ENCODE peak calls at places on chromosomes 1 and 21, in seven cellular contexts. One of them, this sample, is unnamed.

GRCh38 chr1:161945306-161945705 is 78.4 kb downstream of the OLFML2B start:
- DNase-seq in skeletal muscle cell: no peak
- DNase-seq in A172: no peak
- DNase-seq in NCI-H69: no peak
- DNase-seq in T-helper 2 cell: no peak
- DNase-seq in activated T-helper 1 cell treated with anti-CD3 and anti-CD28 coated beads, Interleukin-2, amount 50 U/mL, for 16 hours: no peak
- DNase-seq in CD4-positive, alpha-beta memory T cell: no peak
- DNase-seq in this sample: no peak

GRCh38 chr1:210677533-210677932 is 348.8 kb downstream of the HHAT start:
- DNase-seq in skeletal muscle cell: no peak
- DNase-seq in A172: no peak
- DNase-seq in NCI-H69: no peak
- DNase-seq in T-helper 2 cell: no peak
- DNase-seq in activated T-helper 1 cell treated with anti-CD3 and anti-CD28 coated beads, Interleukin-2, amount 50 U/mL, for 16 hours: no peak
- DNase-seq in CD4-positive, alpha-beta memory T cell: no peak
- DNase-seq in this sample: no peak

GRCh38 chr1:15412488-15412800 is 2.8 kb downstream of the EFHD2 start:
- DNase-seq in skeletal muscle cell: no peak
- DNase-seq in A172: no peak
- DNase-seq in NCI-H69: no peak
- DNase-seq in T-helper 2 cell: no peak
- DNase-seq in activated T-helper 1 cell treated with anti-CD3 and anti-CD28 coated beads, Interleukin-2, amount 50 U/mL, for 16 hours: no peak
- DNase-seq in CD4-positive, alpha-beta memory T cell: no peak
- DNase-seq in this sample: no peak

GRCh38 chr1:212002536-212002935 is 32.8 kb downstream of the INTS7 start:
- DNase-seq in skeletal muscle cell: no peak
- DNase-seq in A172: no peak
- DNase-seq in NCI-H69: no peak
- DNase-seq in T-helper 2 cell: no peak
- DNase-seq in activated T-helper 1 cell treated with anti-CD3 and anti-CD28 coated beads, Interleukin-2, amount 50 U/mL, for 16 hours: no peak
- DNase-seq in CD4-positive, alpha-beta memory T cell: no peak
- DNase-seq in this sample: no peak

GRCh38 chr21:33022828-33023573 is 2.7 kb upstream of the OLIG2 start:
- DNase-seq in skeletal muscle cell: no peak
- DNase-seq in A172: no peak
- DNase-seq in NCI-H69: no peak
- DNase-seq in T-helper 2 cell: no peak
- DNase-seq in activated T-helper 1 cell treated with anti-CD3 and anti-CD28 coated beads, Interleukin-2, amount 50 U/mL, for 16 hours: no peak
- DNase-seq in CD4-positive, alpha-beta memory T cell: no peak
- DNase-seq in this sample: no peak

GRCh38 chr1:38208720-38209632 is 162.4 kb upstream of the POU3F1 start:
- DNase-seq in skeletal muscle cell: no peak
- DNase-seq in A172: no peak
- DNase-seq in NCI-H69: peak; percentile 87
- DNase-seq in T-helper 2 cell: no peak
- DNase-seq in activated T-helper 1 cell treated with anti-CD3 and anti-CD28 coated beads, Interleukin-2, amount 50 U/mL, for 16 hours: no peak
- DNase-seq in CD4-positive, alpha-beta memory T cell: no peak
- DNase-seq in this sample: no peak

GRCh38 chr1:1013922-1014617 is 773 bp downstream of the ISG15 start:
- DNase-seq in skeletal muscle cell: no peak
- DNase-seq in A172: no peak
- DNase-seq in NCI-H69: peak; percentile 36
- DNase-seq in T-helper 2 cell: no peak
- DNase-seq in activated T-helper 1 cell treated with anti-CD3 and anti-CD28 coated beads, Interleukin-2, amount 50 U/mL, for 16 hours: no peak
- DNase-seq in CD4-positive, alpha-beta memory T cell: no peak
- DNase-seq in this sample: no peak

GRCh38 chr1:19845166-19845954 is 30.3 kb upstream of the RNF186 start:
- DNase-seq in skeletal muscle cell: no peak
- DNase-seq in A172: no peak
- DNase-seq in NCI-H69: no peak
- DNase-seq in T-helper 2 cell: no peak
- DNase-seq in activated T-helper 1 cell treated with anti-CD3 and anti-CD28 coated beads, Interleukin-2, amount 50 U/mL, for 16 hours: no peak
- DNase-seq in CD4-positive, alpha-beta memory T cell: no peak
- DNase-seq in this sample: no peak

GRCh38 chr1:88088481-88088880 is 595.6 kb upstream of the PKN2 start:
- DNase-seq in skeletal muscle cell: no peak
- DNase-seq in A172: no peak
- DNase-seq in NCI-H69: no peak
- DNase-seq in T-helper 2 cell: no peak
- DNase-seq in activated T-helper 1 cell treated with anti-CD3 and anti-CD28 coated beads, Interleukin-2, amount 50 U/mL, for 16 hours: no peak
- DNase-seq in CD4-positive, alpha-beta memory T cell: no peak
- DNase-seq in this sample: no peak

GRCh38 chr1:29641921-29642320 is 405.6 kb downstream of the PTPRU start:
- DNase-seq in skeletal muscle cell: no peak
- DNase-seq in A172: no peak
- DNase-seq in NCI-H69: no peak
- DNase-seq in T-helper 2 cell: no peak
- DNase-seq in activated T-helper 1 cell treated with anti-CD3 and anti-CD28 coated beads, Interleukin-2, amount 50 U/mL, for 16 hours: no peak
- DNase-seq in CD4-positive, alpha-beta memory T cell: no peak
- DNase-seq in this sample: no peak

GRCh38 chr1:20172033-20172588 is 13.8 kb upstream of the UBXN10 start:
- DNase-seq in skeletal muscle cell: no peak
- DNase-seq in A172: no peak
- DNase-seq in NCI-H69: no peak
- DNase-seq in T-helper 2 cell: no peak
- DNase-seq in activated T-helper 1 cell treated with anti-CD3 and anti-CD28 coated beads, Interleukin-2, amount 50 U/mL, for 16 hours: no peak
- DNase-seq in CD4-positive, alpha-beta memory T cell: no peak
- DNase-seq in this sample: no peak

GRCh38 chr1:232950919-232951579 is 638 bp downstream of the NTPCR start:
- DNase-seq in skeletal muscle cell: no peak
- DNase-seq in A172: peak; percentile 24
- DNase-seq in NCI-H69: peak; percentile 71
- DNase-seq in T-helper 2 cell: no peak
- DNase-seq in activated T-helper 1 cell treated with anti-CD3 and anti-CD28 coated beads, Interleukin-2, amount 50 U/mL, for 16 hours: no peak
- DNase-seq in CD4-positive, alpha-beta memory T cell: peak; percentile 6
- DNase-seq in this sample: no peak

GRCh38 chr1:21082078-21082477 is 94.6 kb downstream of the EIF4G3 start:
- DNase-seq in skeletal muscle cell: no peak
- DNase-seq in A172: no peak
- DNase-seq in NCI-H69: no peak
- DNase-seq in T-helper 2 cell: no peak
- DNase-seq in activated T-helper 1 cell treated with anti-CD3 and anti-CD28 coated beads, Interleukin-2, amount 50 U/mL, for 16 hours: no peak
- DNase-seq in CD4-positive, alpha-beta memory T cell: no peak
- DNase-seq in this sample: no peak

GRCh38 chr1:24762133-24762676 is 17.0 kb downstream of the CLIC4 start:
- DNase-seq in skeletal muscle cell: no peak
- DNase-seq in A172: no peak
- DNase-seq in NCI-H69: no peak
- DNase-seq in T-helper 2 cell: no peak
- DNase-seq in activated T-helper 1 cell treated with anti-CD3 and anti-CD28 coated beads, Interleukin-2, amount 50 U/mL, for 16 hours: no peak
- DNase-seq in CD4-positive, alpha-beta memory T cell: no peak
- DNase-seq in this sample: no peak

GRCh38 chr1:209674957-209675566 is at the start of gene G0S2:
- DNase-seq in skeletal muscle cell: no peak
- DNase-seq in A172: no peak
- DNase-seq in NCI-H69: peak; percentile 74
- DNase-seq in T-helper 2 cell: no peak
- DNase-seq in activated T-helper 1 cell treated with anti-CD3 and anti-CD28 coated beads, Interleukin-2, amount 50 U/mL, for 16 hours: no peak
- DNase-seq in CD4-positive, alpha-beta memory T cell: peak; percentile 22
- DNase-seq in this sample: no peak

GRCh38 chr1:11364170-11364569 is 91.2 kb downstream of the UBIAD1 start:
- DNase-seq in skeletal muscle cell: no peak
- DNase-seq in A172: no peak
- DNase-seq in NCI-H69: peak; percentile 53
- DNase-seq in T-helper 2 cell: no peak
- DNase-seq in activated T-helper 1 cell treated with anti-CD3 and anti-CD28 coated beads, Interleukin-2, amount 50 U/mL, for 16 hours: no peak
- DNase-seq in CD4-positive, alpha-beta memory T cell: no peak
- DNase-seq in this sample: no peak

GRCh38 chr1:3222042-3222692 is 153.2 kb downstream of the PRDM16 start:
- DNase-seq in skeletal muscle cell: no peak
- DNase-seq in A172: no peak
- DNase-seq in NCI-H69: peak; percentile 43
- DNase-seq in T-helper 2 cell: no peak
- DNase-seq in activated T-helper 1 cell treated with anti-CD3 and anti-CD28 coated beads, Interleukin-2, amount 50 U/mL, for 16 hours: no peak
- DNase-seq in CD4-positive, alpha-beta memory T cell: no peak
- DNase-seq in this sample: no peak

GRCh38 chr21:45420061-45420521 is 15.1 kb downstream of the COL18A1 start:
- DNase-seq in skeletal muscle cell: no peak
- DNase-seq in A172: no peak
- DNase-seq in NCI-H69: peak; percentile 66
- DNase-seq in T-helper 2 cell: no peak
- DNase-seq in activated T-helper 1 cell treated with anti-CD3 and anti-CD28 coated beads, Interleukin-2, amount 50 U/mL, for 16 hours: no peak
- DNase-seq in CD4-positive, alpha-beta memory T cell: no peak
- DNase-seq in this sample: no peak

GRCh38 chr1:33170351-33171274 is 11.2 kb downstream of the TRIM62 start:
- DNase-seq in skeletal muscle cell: no peak
- DNase-seq in A172: no peak
- DNase-seq in NCI-H69: no peak
- DNase-seq in T-helper 2 cell: no peak
- DNase-seq in activated T-helper 1 cell treated with anti-CD3 and anti-CD28 coated beads, Interleukin-2, amount 50 U/mL, for 16 hours: no peak
- DNase-seq in CD4-positive, alpha-beta memory T cell: no peak
- DNase-seq in this sample: no peak

GRCh38 chr1:147717051-147717705 is 43.2 kb downstream of the GJA5 start:
- DNase-seq in skeletal muscle cell: no peak
- DNase-seq in A172: no peak
- DNase-seq in NCI-H69: peak; percentile 63
- DNase-seq in T-helper 2 cell: no peak
- DNase-seq in activated T-helper 1 cell treated with anti-CD3 and anti-CD28 coated beads, Interleukin-2, amount 50 U/mL, for 16 hours: no peak
- DNase-seq in CD4-positive, alpha-beta memory T cell: peak; percentile 46
- DNase-seq in this sample: no peak

GRCh38 chr1:168225476-168226190 is at the start of gene SFT2D2:
- DNase-seq in skeletal muscle cell: no peak
- DNase-seq in A172: peak; percentile 68
- DNase-seq in NCI-H69: peak; percentile 94
- DNase-seq in T-helper 2 cell: peak; percentile 69
- DNase-seq in activated T-helper 1 cell treated with anti-CD3 and anti-CD28 coated beads, Interleukin-2, amount 50 U/mL, for 16 hours: peak; percentile 53
- DNase-seq in CD4-positive, alpha-beta memory T cell: peak; percentile 78
- DNase-seq in this sample: no peak

GRCh38 chr1:202164271-202165037 is 4.1 kb upstream of the PTPN7 start:
- DNase-seq in skeletal muscle cell: no peak
- DNase-seq in A172: no peak
- DNase-seq in NCI-H69: no peak
- DNase-seq in T-helper 2 cell: peak; percentile 74
- DNase-seq in activated T-helper 1 cell treated with anti-CD3 and anti-CD28 coated beads, Interleukin-2, amount 50 U/mL, for 16 hours: peak; percentile 50
- DNase-seq in CD4-positive, alpha-beta memory T cell: peak; percentile 85
- DNase-seq in this sample: no peak

GRCh38 chr1:167013124-167013900 is 24.2 kb downstream of the MAEL start:
- DNase-seq in skeletal muscle cell: no peak
- DNase-seq in A172: no peak
- DNase-seq in NCI-H69: no peak
- DNase-seq in T-helper 2 cell: no peak
- DNase-seq in activated T-helper 1 cell treated with anti-CD3 and anti-CD28 coated beads, Interleukin-2, amount 50 U/mL, for 16 hours: no peak
- DNase-seq in CD4-positive, alpha-beta memory T cell: no peak
- DNase-seq in this sample: no peak

GRCh38 chr1:35499652-35500176 is 57.5 kb downstream of the KIAA0319L start:
- DNase-seq in skeletal muscle cell: no peak
- DNase-seq in A172: no peak
- DNase-seq in NCI-H69: peak; percentile 4
- DNase-seq in T-helper 2 cell: peak; percentile 50
- DNase-seq in activated T-helper 1 cell treated with anti-CD3 and anti-CD28 coated beads, Interleukin-2, amount 50 U/mL, for 16 hours: no peak
- DNase-seq in CD4-positive, alpha-beta memory T cell: peak; percentile 50
- DNase-seq in this sample: no peak

GRCh38 chr21:34651032-34651431 is 17.8 kb upstream of the CLIC6 start:
- DNase-seq in skeletal muscle cell: no peak
- DNase-seq in A172: no peak
- DNase-seq in NCI-H69: no peak
- DNase-seq in T-helper 2 cell: no peak
- DNase-seq in activated T-helper 1 cell treated with anti-CD3 and anti-CD28 coated beads, Interleukin-2, amount 50 U/mL, for 16 hours: no peak
- DNase-seq in CD4-positive, alpha-beta memory T cell: no peak
- DNase-seq in this sample: no peak

GRCh38 chr21:38950388-38951094 is 144.8 kb downstream of the ETS2 start:
- DNase-seq in skeletal muscle cell: peak; percentile 47
- DNase-seq in A172: peak; percentile 37
- DNase-seq in NCI-H69: no peak
- DNase-seq in T-helper 2 cell: no peak
- DNase-seq in activated T-helper 1 cell treated with anti-CD3 and anti-CD28 coated beads, Interleukin-2, amount 50 U/mL, for 16 hours: no peak
- DNase-seq in CD4-positive, alpha-beta memory T cell: no peak
- DNase-seq in this sample: no peak

GRCh38 chr1:100921110-100921706 is 25.3 kb downstream of the SLC30A7 start:
- DNase-seq in skeletal muscle cell: peak; percentile 13
- DNase-seq in A172: peak; percentile 50
- DNase-seq in NCI-H69: peak; percentile 49
- DNase-seq in T-helper 2 cell: no peak
- DNase-seq in activated T-helper 1 cell treated with anti-CD3 and anti-CD28 coated beads, Interleukin-2, amount 50 U/mL, for 16 hours: no peak
- DNase-seq in CD4-positive, alpha-beta memory T cell: peak; percentile 59
- DNase-seq in this sample: no peak

GRCh38 chr1:9615316-9616063 is 26.8 kb downstream of the TMEM201 start:
- DNase-seq in skeletal muscle cell: no peak
- DNase-seq in A172: peak; percentile 10
- DNase-seq in NCI-H69: peak; percentile 25
- DNase-seq in T-helper 2 cell: no peak
- DNase-seq in activated T-helper 1 cell treated with anti-CD3 and anti-CD28 coated beads, Interleukin-2, amount 50 U/mL, for 16 hours: peak; percentile 30
- DNase-seq in CD4-positive, alpha-beta memory T cell: peak; percentile 50
- DNase-seq in this sample: no peak

GRCh38 chr1:104163912-104164476 is 414.3 kb downstream of the AMY1C start:
- DNase-seq in skeletal muscle cell: no peak
- DNase-seq in A172: no peak
- DNase-seq in NCI-H69: no peak
- DNase-seq in T-helper 2 cell: no peak
- DNase-seq in activated T-helper 1 cell treated with anti-CD3 and anti-CD28 coated beads, Interleukin-2, amount 50 U/mL, for 16 hours: no peak
- DNase-seq in CD4-positive, alpha-beta memory T cell: no peak
- DNase-seq in this sample: no peak

GRCh38 chr21:37532868-37533780 is 166.6 kb downstream of the DYRK1A start:
- DNase-seq in skeletal muscle cell: no peak
- DNase-seq in A172: peak; percentile 79
- DNase-seq in NCI-H69: peak; percentile 51
- DNase-seq in T-helper 2 cell: no peak
- DNase-seq in activated T-helper 1 cell treated with anti-CD3 and anti-CD28 coated beads, Interleukin-2, amount 50 U/mL, for 16 hours: no peak
- DNase-seq in CD4-positive, alpha-beta memory T cell: no peak
- DNase-seq in this sample: no peak

GRCh38 chr1:241352401-241352800 is 4.6 kb downstream of the RGS7 start:
- DNase-seq in skeletal muscle cell: no peak
- DNase-seq in A172: no peak
- DNase-seq in NCI-H69: no peak
- DNase-seq in T-helper 2 cell: no peak
- DNase-seq in activated T-helper 1 cell treated with anti-CD3 and anti-CD28 coated beads, Interleukin-2, amount 50 U/mL, for 16 hours: no peak
- DNase-seq in CD4-positive, alpha-beta memory T cell: no peak
- DNase-seq in this sample: no peak

GRCh38 chr1:155859881-155860841 is 794 bp downstream of the SYT11 start:
- DNase-seq in skeletal muscle cell: peak; percentile 67
- DNase-seq in A172: peak; percentile 87
- DNase-seq in NCI-H69: peak; percentile 96
- DNase-seq in T-helper 2 cell: peak; percentile 42
- DNase-seq in activated T-helper 1 cell treated with anti-CD3 and anti-CD28 coated beads, Interleukin-2, amount 50 U/mL, for 16 hours: no peak
- DNase-seq in CD4-positive, alpha-beta memory T cell: peak; percentile 45
- DNase-seq in this sample: no peak

GRCh38 chr1:172536256-172536655 is 3.3 kb downstream of the SUCO start:
- DNase-seq in skeletal muscle cell: no peak
- DNase-seq in A172: no peak
- DNase-seq in NCI-H69: no peak
- DNase-seq in T-helper 2 cell: no peak
- DNase-seq in activated T-helper 1 cell treated with anti-CD3 and anti-CD28 coated beads, Interleukin-2, amount 50 U/mL, for 16 hours: no peak
- DNase-seq in CD4-positive, alpha-beta memory T cell: no peak
- DNase-seq in this sample: no peak

GRCh38 chr1:27003745-27004470 is 8.7 kb downstream of the TENT5B start:
- DNase-seq in skeletal muscle cell: no peak
- DNase-seq in A172: no peak
- DNase-seq in NCI-H69: no peak
- DNase-seq in T-helper 2 cell: no peak
- DNase-seq in activated T-helper 1 cell treated with anti-CD3 and anti-CD28 coated beads, Interleukin-2, amount 50 U/mL, for 16 hours: no peak
- DNase-seq in CD4-positive, alpha-beta memory T cell: no peak
- DNase-seq in this sample: no peak

GRCh38 chr21:44866780-44867179 is 6.7 kb downstream of the PTTG1IP start:
- DNase-seq in skeletal muscle cell: no peak
- DNase-seq in A172: peak; percentile 43
- DNase-seq in NCI-H69: peak; percentile 96
- DNase-seq in T-helper 2 cell: no peak
- DNase-seq in activated T-helper 1 cell treated with anti-CD3 and anti-CD28 coated beads, Interleukin-2, amount 50 U/mL, for 16 hours: no peak
- DNase-seq in CD4-positive, alpha-beta memory T cell: no peak
- DNase-seq in this sample: no peak

GRCh38 chr1:216700779-216701178 is 22.4 kb downstream of the ESRRG start:
- DNase-seq in skeletal muscle cell: no peak
- DNase-seq in A172: peak; percentile 69
- DNase-seq in NCI-H69: peak; percentile 57
- DNase-seq in T-helper 2 cell: no peak
- DNase-seq in activated T-helper 1 cell treated with anti-CD3 and anti-CD28 coated beads, Interleukin-2, amount 50 U/mL, for 16 hours: no peak
- DNase-seq in CD4-positive, alpha-beta memory T cell: no peak
- DNase-seq in this sample: no peak

GRCh38 chr1:1274931-1275431 is 1.3 kb upstream of the UBE2J2 start:
- DNase-seq in skeletal muscle cell: no peak
- DNase-seq in A172: no peak
- DNase-seq in NCI-H69: no peak
- DNase-seq in T-helper 2 cell: no peak
- DNase-seq in activated T-helper 1 cell treated with anti-CD3 and anti-CD28 coated beads, Interleukin-2, amount 50 U/mL, for 16 hours: no peak
- DNase-seq in CD4-positive, alpha-beta memory T cell: no peak
- DNase-seq in this sample: no peak

GRCh38 chr1:45442272-45442671 is 48.7 kb downstream of the TESK2 start:
- DNase-seq in skeletal muscle cell: peak; percentile 30
- DNase-seq in A172: peak; percentile 47
- DNase-seq in NCI-H69: no peak
- DNase-seq in T-helper 2 cell: no peak
- DNase-seq in activated T-helper 1 cell treated with anti-CD3 and anti-CD28 coated beads, Interleukin-2, amount 50 U/mL, for 16 hours: no peak
- DNase-seq in CD4-positive, alpha-beta memory T cell: no peak
- DNase-seq in this sample: peak; percentile 29

This sample was measured in GM04503.